ENCODE peak calls at places on chromosomes 12 and 14, in ten cellular contexts. Y, D, V, G, I, E, B, U, S and Z are unnamed samples.

GRCh38 chr12:78248321-78248720 is 417.6 kb downstream of the NAV3 start:
- DNase-seq in Y (no peak), D (no peak), V (no peak), G (no peak), I (no peak), E (peak; percentile 57), B (no peak), U (no peak), S (no peak), Z (no peak)

GRCh38 chr12:65308001-65308400 is 29.5 kb downstream of the MSRB3 start:
- DNase-seq in Y (peak; percentile 17), D (no peak), V (no peak), G (no peak), I (no peak), E (no peak), B (no peak), U (no peak), S (no peak), Z (no peak)

GRCh38 chr12:128661216-128661550 is 162.6 kb downstream of the SLC15A4 start:
- DNase-seq in Y (no peak), D (no peak), V (no peak), G (no peak), I (no peak), E (no peak), B (no peak), U (no peak), S (no peak), Z (no peak)

GRCh38 chr12:119171266-119171665 is 7.5 kb upstream of the HSPB8 start:
- DNase-seq in Y (no peak), D (no peak), V (no peak), G (no peak), I (no peak), E (no peak), B (no peak), U (no peak), S (no peak), Z (no peak)

GRCh38 chr12:12007713-12008231 is 63.0 kb upstream of the BCL2L14 start:
- DNase-seq in Y (no peak), D (no peak), V (no peak), G (no peak), I (no peak), E (no peak), B (no peak), U (no peak), S (no peak), Z (no peak)

GRCh38 chr12:100608776-100609175 is 35.3 kb downstream of the GAS2L3 start:
- DNase-seq in Y (no peak), D (no peak), V (no peak), G (no peak), I (no peak), E (no peak), B (no peak), U (no peak), S (no peak), Z (no peak)

GRCh38 chr12:57110189-57111045 is 745 bp downstream of the STAT6 start:
- DNase-seq in Y (peak; percentile 69), D (peak; percentile 84), V (peak; percentile 71), G (no peak), I (peak; percentile 61), E (peak; percentile 70), B (peak; percentile 75), U (no peak), S (peak; percentile 93), Z (peak; percentile 74)

GRCh38 chr12:5794156-5794555 is 150.9 kb downstream of the ANO2 start:
- DNase-seq in Y (no peak), D (no peak), V (no peak), G (no peak), I (no peak), E (no peak), B (no peak), U (no peak), S (no peak), Z (no peak)

GRCh38 chr12:132163911-132164288 is 19.6 kb downstream of the NOC4L start:
- DNase-seq in Y (peak; percentile 39), D (no peak), V (no peak), G (no peak), I (no peak), E (no peak), B (no peak), U (peak; percentile 62), S (no peak), Z (no peak)

GRCh38 chr12:10900530-10900929 is 8.8 kb downstream of the TAS2R13 start:
- DNase-seq in Y (no peak), D (no peak), V (no peak), G (no peak), I (no peak), E (no peak), B (no peak), U (no peak), S (no peak), Z (no peak)

GRCh38 chr12:127546721-127547505 is 720.1 kb upstream of the TMEM132C start:
- DNase-seq in Y (no peak), D (no peak), V (no peak), G (no peak), I (no peak), E (no peak), B (no peak), U (no peak), S (no peak), Z (no peak)

GRCh38 chr14:35741345-35742031 is 67.6 kb downstream of the RALGAPA1 start:
- DNase-seq in Y (no peak), D (no peak), V (no peak), G (no peak), I (no peak), E (no peak), B (no peak), U (no peak), S (no peak), Z (no peak)

GRCh38 chr12:51620448-51620847 is 29.4 kb downstream of the SCN8A start:
- DNase-seq in Y (no peak), D (no peak), V (no peak), G (no peak), I (no peak), E (peak; percentile 66), B (no peak), U (no peak), S (no peak), Z (no peak)

GRCh38 chr12:18446245-18446644 is 184.9 kb downstream of the PIK3C2G start:
- DNase-seq in Y (no peak), D (peak; percentile 14), V (no peak), G (no peak), I (no peak), E (no peak), B (no peak), U (no peak), S (no peak), Z (no peak)

GRCh38 chr12:47789141-47789540 is 16.1 kb downstream of the SLC48A1 start:
- DNase-seq in Y (no peak), D (no peak), V (no peak), G (no peak), I (no peak), E (no peak), B (no peak), U (no peak), S (no peak), Z (no peak)

GRCh38 chr12:72272731-72273498 is 745 bp downstream of the TRHDE start:
- DNase-seq in Y (no peak), D (peak; percentile 37), V (no peak), G (peak; percentile 27), I (peak; percentile 20), E (peak; percentile 66), B (no peak), U (peak; percentile 84), S (peak; percentile 71), Z (no peak)

GRCh38 chr12:14314801-14315200 is 50.7 kb upstream of the ATF7IP start:
- DNase-seq in Y (no peak), D (no peak), V (no peak), G (no peak), I (no peak), E (no peak), B (no peak), U (no peak), S (no peak), Z (no peak)

GRCh38 chr14:102540310-102541028 is 30.9 kb upstream of the ANKRD9 start:
- DNase-seq in Y (no peak), D (no peak), V (no peak), G (no peak), I (no peak), E (no peak), B (no peak), U (no peak), S (no peak), Z (no peak)

GRCh38 chr14:49849213-49849847 is 3.3 kb downstream of the NEMF start:
- DNase-seq in Y (no peak), D (no peak), V (no peak), G (no peak), I (no peak), E (peak; percentile 20), B (no peak), U (no peak), S (no peak), Z (no peak)